ENCODE peak calls at places on chromosome 18, in five cellular contexts. N is germinal center, Q is neural progenitor cell, F is left lung, E is NCI-H69. X is an unnamed sample.

GRCh38 chr18:56661414-56662101 is 10.4 kb downstream of the WDR7 start:
- DNase-seq in E (peak), N (no peak), F (no peak), Q (no peak), X (no peak)

GRCh38 chr18:2627821-2628276 is 27.7 kb upstream of the SMCHD1 start:
- DNase-seq in N (no peak), E (peak), Q (no peak), F (no peak), X (no peak)

GRCh38 chr18:58438161-58438983 is 190.5 kb downstream of the ALPK2 start:
- DNase-seq in Q (peak), E (no peak), N (no peak), F (no peak), X (peak)

GRCh38 chr18:7980661-7981060 is 413.5 kb downstream of the PTPRM start:
- DNase-seq in F (no peak), Q (no peak), E (peak), N (no peak), X (no peak)

GRCh38 chr18:68557183-68557582 is 157.7 kb downstream of the TMX3 start:
- DNase-seq in Q (no peak), F (no peak), E (no peak), N (no peak), X (no peak)

GRCh38 chr18:25033747-25034471 is 318.1 kb downstream of the ZNF521 start:
- DNase-seq in E (peak), N (no peak), Q (no peak), F (no peak), X (no peak)

GRCh38 chr18:68494802-68495560 is 219.9 kb downstream of the TMX3 start:
- DNase-seq in E (no peak), F (no peak), Q (no peak), N (no peak), X (no peak)

GRCh38 chr18:2824865-2825264 is 21.9 kb upstream of the EMILIN2 start:
- DNase-seq in Q (no peak), E (no peak), F (no peak), N (no peak), X (no peak)

GRCh38 chr18:50193796-50194622 is 938 bp downstream of the MYO5B start:
- DNase-seq in N (no peak), E (peak), F (peak), Q (peak), X (peak)

GRCh38 chr18:29191263-29191662 is 1014.3 kb upstream of the CDH2 start:
- DNase-seq in N (no peak), F (no peak), Q (peak), E (peak), X (no peak)

GRCh38 chr18:35682282-35682867 is 100.8 kb downstream of the GALNT1 start:
- DNase-seq in E (no peak), F (no peak), N (no peak), Q (no peak), X (no peak)

GRCh38 chr18:57438669-57439616 is 3.8 kb downstream of the ONECUT2 start:
- DNase-seq in E (peak), N (no peak), F (no peak), Q (peak), X (no peak)

GRCh38 chr18:63844254-63844653 is 43.3 kb upstream of the SERPINB2 start:
- DNase-seq in Q (peak), F (no peak), N (no peak), E (peak), X (no peak)

GRCh38 chr18:69936191-69936558 is 11.5 kb downstream of the CD226 start:
- DNase-seq in N (no peak), F (no peak), E (no peak), Q (no peak), X (no peak)

GRCh38 chr18:79434611-79435010 is 38.9 kb downstream of the NFATC1 start:
- DNase-seq in F (no peak), Q (no peak), N (no peak), E (peak), X (no peak)

GRCh38 chr18:7021994-7022840 is 95.4 kb downstream of the LAMA1 start:
- DNase-seq in F (no peak), E (peak), N (no peak), Q (peak), X (no peak)

GRCh38 chr18:29652797-29653196 is 1389.7 kb downstream of the DSC3 start:
- DNase-seq in E (no peak), Q (no peak), F (no peak), N (no peak), X (no peak)

GRCh38 chr18:48827321-48828200 is 123.2 kb downstream of the SMAD7 start:
- DNase-seq in Q (peak), N (no peak), E (peak), F (no peak), X (peak)

GRCh38 chr18:65628390-65628789 is 122.4 kb upstream of the CDH7 start:
- DNase-seq in N (no peak), E (no peak), F (no peak), Q (no peak), X (no peak)

GRCh38 chr18:332007-332406 is 64.2 kb upstream of the THOC1 start:
- DNase-seq in F (no peak), Q (no peak), N (no peak), E (no peak), X (no peak)

GRCh38 chr18:66749475-66750035 is 145.7 kb upstream of the CDH19 start:
- DNase-seq in N (no peak), F (no peak), E (peak), Q (no peak), X (no peak)

GRCh38 chr18:11163668-11164067 is 14.3 kb upstream of the PIEZO2 start:
- DNase-seq in Q (peak), F (peak), E (peak), N (no peak), X (no peak)

GRCh38 chr18:26383454-26384270 is 157.4 kb downstream of the TAF4B start:
- DNase-seq in F (no peak), N (peak), Q (peak), E (peak), X (no peak)

GRCh38 chr18:9609190-9609589 is 5.2 kb downstream of the PPP4R1 start:
- DNase-seq in E (no peak), Q (no peak), F (no peak), N (no peak), X (no peak)

GRCh38 chr18:42654561-42654960 is 460.9 kb downstream of the RIT2 start:
- DNase-seq in E (no peak), N (no peak), Q (no peak), F (no peak), X (no peak)

GRCh38 chr18:45688113-45688512 is 35.9 kb upstream of the SLC14A1 start:
- DNase-seq in Q (no peak), N (no peak), E (peak), F (no peak), X (no peak)

X was measured in B cell.